ENCODE peak calls at places on chromosomes 6 and 20, in five cellular contexts. B is mucosa of gallbladder; O is amniotic stem cell; J is NCI-H2081; X is stimulated activated CD8-positive, alpha-beta memory T cell treated with anti-CD3 and anti-CD28 coated beads, Interleukin-15, amount 100 ng/mL, for 24 hours. N is an unnamed sample.

GRCh38 chr20:58852559-58853271 is at the start of gene GNAS:
- DNase-seq in B (peak), O (peak), J (peak), X (no peak), N (peak)

GRCh38 chr6:7895125-7895423 is 15.5 kb downstream of the TXNDC5 start:
- DNase-seq in B (no peak), O (no peak), J (no peak), X (no peak), N (no peak)

GRCh38 chr20:53023717-53024116 is 51.6 kb downstream of the TSHZ2 start:
- DNase-seq in B (no peak), O (no peak), J (peak), X (no peak), N (no peak)

GRCh38 chr6:38671885-38672467 is 31.0 kb downstream of the GLO1 start:
- DNase-seq in B (peak), O (peak), J (peak), X (no peak), N (no peak)

GRCh38 chr6:130765181-130765727 is 62.0 kb upstream of the SMLR1 start:
- DNase-seq in B (no peak), O (no peak), J (no peak), X (no peak), N (no peak)

GRCh38 chr6:19327684-19328083 is 509.5 kb upstream of the ID4 start:
- DNase-seq in B (no peak), O (no peak), J (no peak), X (no peak), N (no peak)

GRCh38 chr20:18585134-18585533 is 2.7 kb upstream of the DTD1 start:
- DNase-seq in B (no peak), O (no peak), J (peak), X (no peak), N (no peak)

GRCh38 chr6:154548130-154548830 is 37.8 kb upstream of the CNKSR3 start:
- DNase-seq in B (no peak), O (peak), J (no peak), X (no peak), N (no peak)

GRCh38 chr6:130412556-130413290 is 46.9 kb downstream of the TMEM200A start:
- DNase-seq in B (no peak), O (no peak), J (no peak), X (no peak), N (no peak)

GRCh38 chr6:43464337-43464736 is 9.0 kb upstream of the DLK2 start:
- DNase-seq in B (no peak), O (no peak), J (no peak), X (no peak), N (no peak)

GRCh38 chr6:33877982-33878381 is 74.2 kb upstream of the MLN start:
- DNase-seq in B (peak), O (no peak), J (no peak), X (no peak), N (no peak)

GRCh38 chr6:25717856-25718740 is 36.4 kb upstream of the SLC17A4 start:
- DNase-seq in B (no peak), O (peak), J (peak), X (no peak), N (no peak)

GRCh38 chr6:149843051-149843633 is 21.0 kb downstream of the LRP11 start:
- DNase-seq in B (no peak), O (no peak), J (no peak), X (no peak), N (no peak)

GRCh38 chr20:63628246-63628975 is 1.5 kb upstream of the GMEB2 start:
- DNase-seq in B (no peak), O (no peak), J (peak), X (no peak), N (no peak)

GRCh38 chr6:2542101-2542857 is 208.4 kb downstream of the MYLK4 start:
- DNase-seq in B (no peak), O (no peak), J (no peak), X (no peak), N (no peak)

GRCh38 chr6:3324262-3324942 is 65.7 kb downstream of the PSMG4 start:
- DNase-seq in B (peak), O (peak), J (no peak), X (no peak), N (no peak)

GRCh38 chr6:29762781-29763214 is 39.6 kb downstream of the HLA-F start:
- DNase-seq in B (no peak), O (no peak), J (no peak), X (no peak), N (no peak)

GRCh38 chr20:2293971-2294370 is 1.8 kb upstream of the TGM3 start:
- DNase-seq in B (no peak), O (no peak), J (no peak), X (no peak), N (no peak)

GRCh38 chr6:102525336-102525735 is 1131.8 kb downstream of the GRIK2 start:
- DNase-seq in B (no peak), O (no peak), J (no peak), X (no peak), N (no peak)

GRCh38 chr6:147065786-147066185 is 138.4 kb upstream of the STXBP5 start:
- DNase-seq in B (peak), O (no peak), J (peak), X (no peak), N (no peak)

GRCh38 chr20:58139849-58140786 is 88.3 kb downstream of the ANKRD60 start:
- DNase-seq in B (peak), O (no peak), J (no peak), X (no peak), N (peak)

GRCh38 chr20:20174089-20174835 is 121.9 kb downstream of the CFAP61 start:
- DNase-seq in B (no peak), O (no peak), J (no peak), X (no peak), N (no peak)

GRCh38 chr20:61627791-61628415 is 375.8 kb downstream of the CDH4 start:
- DNase-seq in B (no peak), O (no peak), J (no peak), X (no peak), N (no peak)